ENCODE peak calls at places on chromosome 22, in seven cellular contexts. G is AG04450; N is mammary epithelial cell; Y is CD4-positive, alpha-beta T cell; T is HCT116; W is stomach; X is tibial artery. H is an unnamed sample.
A peak's percentile ranks its signal among the peaks of the same experiment; 100 is the strongest.

GRCh38 chr22:39249081-39249704 is 4.4 kb upstream of the PDGFB start:
- DNase-seq in G (no peak), N (no peak), Y (no peak), T (no peak), W (no peak), X (no peak), H (no peak)

GRCh38 chr22:36728505-36728904 is 25.0 kb upstream of the CACNG2 start:
- DNase-seq in G (no peak), N (no peak), Y (no peak), T (no peak), W (no peak), X (no peak), H (peak; percentile 63)

GRCh38 chr22:16783930-16784354 is 41.3 kb downstream of the XKR3 start:
- DNase-seq in G (no peak), N (no peak), Y (no peak), T (peak; percentile 8), W (no peak), X (no peak), H (no peak)

GRCh38 chr22:19941365-19942070 is at the start of the genes COMT and TXNRD2:
- DNase-seq in G (no peak), N (peak; percentile 54), Y (peak; percentile 76), T (no peak), W (peak; percentile 81), X (peak; percentile 61), H (no peak)

GRCh38 chr22:47850644-47851151 is 1088.2 kb downstream of the TBC1D22A start:
- DNase-seq in G (no peak), N (no peak), Y (no peak), T (no peak), W (no peak), X (no peak), H (no peak)

GRCh38 chr22:50009765-50010675 is 2.5 kb downstream of the IL17REL start:
- DNase-seq in G (no peak), N (no peak), Y (no peak), T (no peak), W (no peak), X (no peak), H (peak; percentile 86)

GRCh38 chr22:39215430-39216142 is 29.2 kb downstream of the PDGFB start:
- DNase-seq in G (no peak), N (no peak), Y (peak; percentile 37), T (peak; percentile 35), W (no peak), X (no peak), H (no peak)

GRCh38 chr22:24427500-24428164 is at the start of gene ADORA2A:
- DNase-seq in G (no peak), N (no peak), Y (peak; percentile 83), T (no peak), W (peak; percentile 67), X (no peak), H (no peak)

GRCh38 chr22:37244922-37245722 is 1.1 kb upstream of the RAC2 start:
- DNase-seq in G (no peak), N (no peak), Y (peak; percentile 32), T (no peak), W (no peak), X (no peak), H (no peak)

GRCh38 chr22:31337178-31337577 is 9.0 kb downstream of the PATZ1 start:
- DNase-seq in G (no peak), N (peak; percentile 72), Y (no peak), T (no peak), W (peak; percentile 44), X (no peak), H (no peak)

GRCh38 chr22:30640839-30641430 is 5.4 kb downstream of the SLC35E4 start:
- DNase-seq in G (no peak), N (no peak), Y (no peak), T (no peak), W (no peak), X (no peak), H (no peak)

GRCh38 chr22:36872084-36872483 is 11.3 kb downstream of the NCF4 start:
- DNase-seq in G (no peak), N (no peak), Y (no peak), T (no peak), W (no peak), X (no peak), H (no peak)

GRCh38 chr22:26435327-26436093 is 6.5 kb downstream of the ASPHD2 start:
- DNase-seq in G (no peak), N (no peak), Y (no peak), T (no peak), W (no peak), X (no peak), H (no peak)

GRCh38 chr22:20154602-20155183 is 3.8 kb upstream of the CCDC188 start:
- DNase-seq in G (no peak), N (no peak), Y (no peak), T (no peak), W (no peak), X (no peak), H (no peak)

GRCh38 chr22:17920145-17920605 is 104.2 kb downstream of the MICAL3 start:
- DNase-seq in G (no peak), N (peak; percentile 72), Y (no peak), T (no peak), W (peak; percentile 57), X (no peak), H (no peak)

DNA sequence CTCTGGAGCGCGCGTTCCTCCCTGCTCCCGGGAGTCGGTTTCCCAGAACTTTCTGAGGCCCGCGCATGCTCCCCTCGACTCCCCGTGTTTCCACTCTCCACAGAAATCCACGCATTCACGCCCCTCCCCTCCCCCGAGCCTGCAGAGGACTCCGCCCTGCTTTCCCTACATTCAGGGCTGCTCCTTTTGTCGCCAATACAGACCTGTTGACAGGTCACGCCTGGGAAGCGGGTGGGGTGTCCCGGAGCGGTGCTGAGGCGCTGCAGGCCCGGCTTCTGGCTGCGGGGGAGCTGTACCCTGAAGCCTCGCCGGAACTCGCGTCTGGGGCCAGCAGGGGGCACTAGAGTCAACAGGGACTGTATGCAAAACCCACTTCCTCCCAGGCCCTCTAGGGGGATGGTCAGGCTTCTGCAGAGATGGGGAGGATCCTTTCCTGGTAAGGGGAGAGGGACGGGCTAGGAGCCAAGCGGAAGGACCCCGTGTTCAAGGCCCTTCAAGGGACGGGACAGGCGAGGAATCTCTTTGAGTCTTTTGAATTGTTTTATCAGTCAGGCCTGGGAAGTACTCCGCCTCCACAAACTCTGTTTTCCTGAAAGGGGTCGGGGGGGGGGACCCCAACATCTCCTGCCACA is at the start of gene PRAME:
- DNase-seq in G (no peak), N (no peak), Y (peak; percentile 67), T (peak; percentile 80), W (peak; percentile 40), X (no peak), H (no peak)
- TF ChIP-seq CTCF in G (peak; percentile 35), N (peak; percentile 9), Y (peak; percentile 65), T (peak; percentile 100), W (no peak), X (no peak), H (peak; percentile 41)

DNA sequence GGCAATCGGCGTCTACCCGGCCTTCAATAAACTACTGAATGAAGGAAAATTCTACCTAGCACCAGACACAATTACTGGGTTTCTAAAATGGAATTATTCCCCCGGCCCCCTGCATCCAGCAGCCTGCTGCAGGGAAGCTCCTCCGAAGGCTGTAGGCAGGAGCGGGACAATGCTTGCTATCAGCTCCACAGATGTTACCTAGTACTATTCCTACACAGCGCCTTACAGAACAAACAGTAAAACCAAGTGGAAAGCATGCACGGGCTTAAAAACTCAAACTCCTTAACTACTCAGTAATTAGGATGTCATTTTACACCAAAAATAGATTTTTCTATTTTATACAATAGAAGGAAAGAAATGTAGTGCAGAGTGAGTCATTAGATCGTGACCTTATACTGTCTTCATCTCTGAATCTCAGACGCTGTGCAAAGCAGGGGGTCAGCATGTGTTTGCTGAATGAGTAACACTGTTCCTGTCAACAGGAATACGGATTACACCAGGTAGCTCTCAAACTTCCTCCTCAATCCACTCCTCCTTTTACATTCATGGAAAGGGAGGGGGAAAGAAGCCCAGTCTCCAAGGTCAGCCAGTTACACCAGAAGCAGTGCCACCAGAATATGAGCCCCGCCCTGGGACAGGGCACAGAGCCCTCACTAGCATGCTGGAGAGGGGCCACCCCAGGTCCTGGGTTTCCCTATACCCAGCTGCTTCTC is 74.9 kb downstream of the PACSIN2 start:
- DNase-seq in G (peak; percentile 32), N (peak; percentile 72), Y (no peak), T (peak; percentile 78), W (peak; percentile 69), X (no peak), H (no peak)
- TF ChIP-seq CTCF in G (no peak), N (no peak), Y (no peak), T (no peak), W (no peak), X (no peak), H (no peak)

GRCh38 chr22:46682011-46682731 is 55.9 kb downstream of the CERK start:
- DNase-seq in G (no peak), N (no peak), Y (no peak), T (no peak), W (no peak), X (no peak), H (no peak)

GRCh38 chr22:46679711-46680269 is 58.3 kb downstream of the CERK start:
- DNase-seq in G (no peak), N (no peak), Y (no peak), T (no peak), W (no peak), X (no peak), H (no peak)

GRCh38 chr22:46678003-46678657 is 57.9 kb downstream of the GRAMD4 start:
- DNase-seq in G (no peak), N (no peak), Y (no peak), T (no peak), W (no peak), X (no peak), H (no peak)

GRCh38 chr22:46678785-46679700 is 58.9 kb downstream of the GRAMD4 start:
- DNase-seq in G (peak; percentile 32), N (no peak), Y (no peak), T (no peak), W (no peak), X (no peak), H (no peak)

DNA sequence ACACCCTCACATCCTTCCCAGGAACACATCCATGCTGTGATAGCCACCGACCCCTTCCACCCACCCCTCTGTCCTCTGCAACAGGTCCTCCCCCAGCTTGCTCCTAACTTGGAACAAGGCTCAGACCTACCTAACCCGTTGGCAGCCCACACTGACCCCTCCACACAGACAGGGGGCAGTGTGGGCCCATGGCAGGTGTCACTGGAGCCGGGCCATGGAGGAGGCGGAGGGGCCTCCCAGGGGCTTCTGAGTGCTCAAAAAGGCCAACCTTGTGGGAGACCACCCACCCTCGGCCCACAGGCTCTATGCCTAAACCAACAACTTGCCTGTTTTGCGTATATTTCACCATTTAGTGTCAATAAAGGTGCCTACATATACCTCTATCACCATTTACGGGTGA is 57.0 kb downstream of the CERK start:
- DNase-seq in G (no peak), N (no peak), Y (no peak), T (no peak), W (no peak), X (no peak), H (no peak)
- TF ChIP-seq CTCF in G (peak; percentile 24), N (no peak), Y (no peak), T (peak; percentile 64), W (no peak), X (no peak), H (no peak)

GRCh38 chr22:44331881-44332714 is 19.3 kb upstream of the SHISAL1 start:
- DNase-seq in G (no peak), N (no peak), Y (no peak), T (no peak), W (no peak), X (no peak), H (no peak)
- TF ChIP-seq CTCF in G (no peak), N (no peak), Y (no peak), T (no peak), W (no peak), X (no peak), H (peak; percentile 29)

H was measured in osteocyte.